ENCODE peak calls at places on chromosomes 12 and 14, in six cellular contexts. R is tibial artery, U is lower leg skin, X is substantia nigra, J is NB4, E is mesothelial cell of epicardium. N is an unnamed sample.

GRCh38 chr14:91145396-91146160 is 31.7 kb downstream of the DGLUCY start:
- DNase-seq in J (no peak), R (no peak), U (no peak), X (no peak), E (no peak), N (no peak)

GRCh38 chr12:94145231-94145979 is 3.0 kb upstream of the PLXNC1 start:
- DNase-seq in E (no peak), R (no peak), J (peak; percentile 83), X (no peak), U (no peak), N (peak; percentile 55)

GRCh38 chr12:1880876-1881275 is 37.6 kb downstream of the CACNA2D4 start:
- DNase-seq in J (no peak), X (no peak), U (peak; percentile 58), E (no peak), R (peak; percentile 33), N (no peak)

GRCh38 chr14:100975668-100976067 is 72.1 kb upstream of the RTL1 start:
- DNase-seq in U (no peak), E (no peak), R (no peak), X (no peak), J (no peak), N (no peak)

GRCh38 chr14:99267871-99268775 is 3.9 kb downstream of the BCL11B start:
- DNase-seq in X (no peak), J (no peak), E (no peak), U (peak; percentile 79), R (peak; percentile 41), N (no peak)

GRCh38 chr14:75793806-75794205 is 132.8 kb downstream of the TTLL5 start:
- DNase-seq in R (no peak), X (no peak), E (no peak), U (no peak), J (no peak), N (no peak)

GRCh38 chr12:69097619-69098368 is 141.6 kb upstream of the CPSF6 start:
- DNase-seq in X (no peak), J (no peak), U (no peak), R (no peak), E (no peak), N (peak; percentile 26)

GRCh38 chr14:63438065-63438757 is 105.0 kb downstream of the PPP2R5E start:
- DNase-seq in R (peak; percentile 77), U (peak; percentile 90), X (no peak), J (peak; percentile 15), E (peak; percentile 25), N (peak; percentile 43)